ENCODE peak calls at places on chromosome X, in seven cellular contexts. One of them, this sample, is unnamed.

GRCh38 chrX:111869639-111870034 is 6.3 kb upstream of the TRPC5OS start:
- DNase-seq in CD8-positive, alpha-beta T cell: no peak
- DNase-seq in GM12865: peak; percentile 53
- DNase-seq in heart right ventricle: no peak
- DNase-seq in HFF-Myc: no peak
- DNase-seq in H1: peak; percentile 1
- DNase-seq in tibial artery: no peak
- DNase-seq in this sample: no peak

GRCh38 chrX:53594354-53594753 is 92.2 kb downstream of the HUWE1 start:
- DNase-seq in CD8-positive, alpha-beta T cell: no peak
- DNase-seq in GM12865: peak; percentile 1
- DNase-seq in heart right ventricle: no peak
- DNase-seq in HFF-Myc: no peak
- DNase-seq in H1: no peak
- DNase-seq in tibial artery: no peak
- DNase-seq in this sample: no peak

GRCh38 chrX:7145454-7145853 is 2.1 kb upstream of the STS start:
- DNase-seq in CD8-positive, alpha-beta T cell: no peak
- DNase-seq in GM12865: no peak
- DNase-seq in heart right ventricle: no peak
- DNase-seq in HFF-Myc: no peak
- DNase-seq in H1: no peak
- DNase-seq in tibial artery: no peak
- DNase-seq in this sample: no peak

GRCh38 chrX:103157511-103158316 is 57.2 kb upstream of the BEX4 start:
- DNase-seq in CD8-positive, alpha-beta T cell: no peak
- DNase-seq in GM12865: peak; percentile 11
- DNase-seq in heart right ventricle: no peak
- DNase-seq in HFF-Myc: no peak
- DNase-seq in H1: no peak
- DNase-seq in tibial artery: no peak
- DNase-seq in this sample: no peak

GRCh38 chrX:65695849-65696248 is 28.4 kb downstream of the MSN start:
- DNase-seq in CD8-positive, alpha-beta T cell: no peak
- DNase-seq in GM12865: no peak
- DNase-seq in heart right ventricle: no peak
- DNase-seq in HFF-Myc: no peak
- DNase-seq in H1: no peak
- DNase-seq in tibial artery: no peak
- DNase-seq in this sample: no peak

GRCh38 chrX:13194291-13195103 is 125.4 kb downstream of the ATXN3L start:
- DNase-seq in CD8-positive, alpha-beta T cell: no peak
- DNase-seq in GM12865: peak; percentile 4
- DNase-seq in heart right ventricle: no peak
- DNase-seq in HFF-Myc: no peak
- DNase-seq in H1: no peak
- DNase-seq in tibial artery: no peak
- DNase-seq in this sample: no peak

GRCh38 chrX:119688856-119689455 is 4.0 kb downstream of the SEPTIN6 start:
- DNase-seq in CD8-positive, alpha-beta T cell: peak; percentile 53
- DNase-seq in GM12865: peak; percentile 64
- DNase-seq in heart right ventricle: no peak
- DNase-seq in HFF-Myc: no peak
- DNase-seq in H1: no peak
- DNase-seq in tibial artery: no peak
- DNase-seq in this sample: no peak

GRCh38 chrX:5916945-5917344 is 311.7 kb downstream of the NLGN4X start:
- DNase-seq in CD8-positive, alpha-beta T cell: no peak
- DNase-seq in GM12865: peak; percentile 0
- DNase-seq in heart right ventricle: no peak
- DNase-seq in HFF-Myc: no peak
- DNase-seq in H1: no peak
- DNase-seq in tibial artery: no peak
- DNase-seq in this sample: no peak

GRCh38 chrX:44572340-44572938 is 29.8 kb upstream of the FUNDC1 start:
- DNase-seq in CD8-positive, alpha-beta T cell: no peak
- DNase-seq in GM12865: no peak
- DNase-seq in heart right ventricle: no peak
- DNase-seq in HFF-Myc: no peak
- DNase-seq in H1: no peak
- DNase-seq in tibial artery: no peak
- DNase-seq in this sample: no peak

GRCh38 chrX:74349387-74349786 is 45.4 kb downstream of the ZCCHC13 start:
- DNase-seq in CD8-positive, alpha-beta T cell: no peak
- DNase-seq in GM12865: no peak
- DNase-seq in heart right ventricle: no peak
- DNase-seq in HFF-Myc: peak; percentile 22
- DNase-seq in H1: no peak
- DNase-seq in tibial artery: no peak
- DNase-seq in this sample: no peak

GRCh38 chrX:103782640-103783039 is 6.0 kb downstream of the PLP1 start:
- DNase-seq in CD8-positive, alpha-beta T cell: no peak
- DNase-seq in GM12865: no peak
- DNase-seq in heart right ventricle: no peak
- DNase-seq in HFF-Myc: no peak
- DNase-seq in H1: no peak
- DNase-seq in tibial artery: no peak
- DNase-seq in this sample: no peak

GRCh38 chrX:6226053-6226645 is 2.5 kb downstream of the NLGN4X start:
- DNase-seq in CD8-positive, alpha-beta T cell: no peak
- DNase-seq in GM12865: no peak
- DNase-seq in heart right ventricle: no peak
- DNase-seq in HFF-Myc: no peak
- DNase-seq in H1: no peak
- DNase-seq in tibial artery: no peak
- DNase-seq in this sample: no peak

GRCh38 chrX:435536-436122 is 48.9 kb upstream of the PPP2R3B start:
- DNase-seq in CD8-positive, alpha-beta T cell: no peak
- DNase-seq in GM12865: no peak
- DNase-seq in heart right ventricle: no peak
- DNase-seq in HFF-Myc: no peak
- DNase-seq in H1: no peak
- DNase-seq in tibial artery: no peak
- DNase-seq in this sample: no peak

GRCh38 chrX:39773923-39774803 is 323.6 kb downstream of the BCOR start:
- DNase-seq in CD8-positive, alpha-beta T cell: peak; percentile 56
- DNase-seq in GM12865: no peak
- DNase-seq in heart right ventricle: no peak
- DNase-seq in HFF-Myc: no peak
- DNase-seq in H1: no peak
- DNase-seq in tibial artery: no peak
- DNase-seq in this sample: no peak

GRCh38 chrX:71950066-71950465 is 39.4 kb downstream of the NHSL2 start:
- DNase-seq in CD8-positive, alpha-beta T cell: no peak
- DNase-seq in GM12865: no peak
- DNase-seq in heart right ventricle: no peak
- DNase-seq in HFF-Myc: no peak
- DNase-seq in H1: no peak
- DNase-seq in tibial artery: no peak
- DNase-seq in this sample: no peak

GRCh38 chrX:18617351-18617750 is 54.6 kb downstream of the RS1 start:
- DNase-seq in CD8-positive, alpha-beta T cell: no peak
- DNase-seq in GM12865: no peak
- DNase-seq in heart right ventricle: no peak
- DNase-seq in HFF-Myc: peak; percentile 10
- DNase-seq in H1: no peak
- DNase-seq in tibial artery: no peak
- DNase-seq in this sample: no peak

GRCh38 chrX:141341341-141341740 is 99.0 kb upstream of the SPANXC start:
- DNase-seq in CD8-positive, alpha-beta T cell: no peak
- DNase-seq in GM12865: no peak
- DNase-seq in heart right ventricle: no peak
- DNase-seq in HFF-Myc: no peak
- DNase-seq in H1: no peak
- DNase-seq in tibial artery: no peak
- DNase-seq in this sample: no peak

GRCh38 chrX:39869846-39870601 is 227.7 kb downstream of the BCOR start:
- DNase-seq in CD8-positive, alpha-beta T cell: peak; percentile 83
- DNase-seq in GM12865: peak; percentile 75
- DNase-seq in heart right ventricle: no peak
- DNase-seq in HFF-Myc: no peak
- DNase-seq in H1: no peak
- DNase-seq in tibial artery: no peak
- DNase-seq in this sample: no peak

GRCh38 chrX:71282514-71283408 is 674 bp upstream of the NONO start:
- DNase-seq in CD8-positive, alpha-beta T cell: peak; percentile 67
- DNase-seq in GM12865: peak; percentile 73
- DNase-seq in heart right ventricle: no peak
- DNase-seq in HFF-Myc: peak; percentile 17
- DNase-seq in H1: no peak
- DNase-seq in tibial artery: no peak
- DNase-seq in this sample: no peak

GRCh38 chrX:15310117-15310516 is 5.3 kb downstream of the ASB11 start:
- DNase-seq in CD8-positive, alpha-beta T cell: no peak
- DNase-seq in GM12865: no peak
- DNase-seq in heart right ventricle: no peak
- DNase-seq in HFF-Myc: no peak
- DNase-seq in H1: no peak
- DNase-seq in tibial artery: no peak
- DNase-seq in this sample: peak; percentile 80

GRCh38 chrX:104343408-104344129 is 88.8 kb upstream of the ESX1 start:
- DNase-seq in CD8-positive, alpha-beta T cell: peak; percentile 20
- DNase-seq in GM12865: peak; percentile 42
- DNase-seq in heart right ventricle: no peak
- DNase-seq in HFF-Myc: peak; percentile 61
- DNase-seq in H1: peak; percentile 43
- DNase-seq in tibial artery: no peak
- DNase-seq in this sample: no peak

GRCh38 chrX:155766321-155766720 is 114.8 kb upstream of the VAMP7 start:
- DNase-seq in CD8-positive, alpha-beta T cell: no peak
- DNase-seq in GM12865: no peak
- DNase-seq in heart right ventricle: no peak
- DNase-seq in HFF-Myc: no peak
- DNase-seq in H1: no peak
- DNase-seq in tibial artery: no peak
- DNase-seq in this sample: no peak

GRCh38 chrX:155768036-155768769 is 112.9 kb upstream of the VAMP7 start:
- DNase-seq in CD8-positive, alpha-beta T cell: no peak
- DNase-seq in GM12865: no peak
- DNase-seq in heart right ventricle: no peak
- DNase-seq in HFF-Myc: no peak
- DNase-seq in H1: no peak
- DNase-seq in tibial artery: no peak
- DNase-seq in this sample: no peak

DNA sequence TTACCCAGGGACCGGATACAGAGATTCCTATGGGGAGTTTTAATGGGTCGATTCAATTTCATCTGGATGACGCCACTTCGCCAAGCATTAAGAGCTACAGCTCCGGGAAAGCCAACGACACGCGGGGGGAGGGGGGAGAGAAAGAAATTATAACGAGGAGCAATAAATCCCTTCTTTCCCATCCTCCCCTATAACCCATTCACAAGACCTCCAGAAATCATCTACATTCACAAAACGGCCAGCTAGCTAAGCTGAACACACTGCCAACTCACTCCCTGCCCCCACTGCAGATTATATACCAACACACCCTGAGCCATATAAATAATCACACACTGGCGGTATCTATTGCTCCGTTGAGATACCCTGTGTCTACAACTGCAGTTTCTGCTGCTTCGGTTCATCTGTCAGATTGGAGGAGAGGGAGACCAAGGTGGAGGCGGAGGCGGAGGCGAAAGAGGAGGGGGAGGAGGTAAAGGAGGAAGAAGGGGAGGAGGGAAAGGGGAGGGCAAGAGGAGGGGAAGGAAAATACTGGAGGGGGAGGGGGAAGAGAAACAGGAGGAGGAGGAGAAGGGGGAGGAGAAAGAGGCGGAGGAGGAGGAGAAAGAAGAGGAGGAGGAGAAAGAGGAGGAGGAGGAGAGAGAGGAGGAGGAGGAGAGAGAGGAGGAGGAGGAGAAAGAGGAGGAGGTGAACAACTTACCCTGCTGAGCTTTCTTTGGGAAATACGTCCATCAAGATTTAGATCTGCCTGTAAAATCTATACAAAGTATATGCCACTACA is 113.9 kb upstream of the VAMP7 start:
- DNase-seq in CD8-positive, alpha-beta T cell: no peak
- DNase-seq in GM12865: no peak
- DNase-seq in heart right ventricle: peak; percentile 41
- DNase-seq in HFF-Myc: peak; percentile 21
- DNase-seq in H1: peak; percentile 27
- DNase-seq in tibial artery: peak; percentile 74
- DNase-seq in this sample: peak; percentile 75
- H3K4me3 ChIP-seq in CD8-positive, alpha-beta T cell: peak overlapping the region; percentile 35
- H3K4me3 ChIP-seq in GM12865: no peak overlapping the region
- H3K4me3 ChIP-seq in heart right ventricle: peak overlapping the region; percentile 59
- H3K4me3 ChIP-seq in HFF-Myc: peak overlapping the region; percentile 48
- H3K4me3 ChIP-seq in H1: peak overlapping the region; percentile 43
- H3K4me3 ChIP-seq in tibial artery: peak overlapping the region; percentile 56
- H3K4me3 ChIP-seq in this sample: peak overlapping the region; percentile 53

DNA sequence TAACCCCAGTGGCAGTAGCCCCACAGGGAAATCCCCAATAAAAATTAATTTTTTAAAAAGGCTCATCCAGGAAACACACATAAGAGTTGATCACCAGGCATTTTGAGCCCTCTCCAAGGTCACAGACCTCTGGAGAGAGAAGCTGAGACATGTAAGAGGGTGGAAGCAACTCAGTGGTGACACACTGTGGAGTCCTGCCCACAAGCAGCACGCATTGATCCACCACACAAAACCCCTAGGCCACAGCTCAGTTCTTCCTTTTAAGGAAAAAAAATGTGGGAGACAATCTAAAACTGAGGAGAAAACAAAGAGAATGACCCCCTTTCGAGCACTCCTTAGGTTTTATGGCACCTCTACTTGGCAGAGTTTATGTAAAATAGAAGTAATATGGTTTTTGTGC is 71.7 kb upstream of the S100G start:
- DNase-seq in CD8-positive, alpha-beta T cell: no peak
- DNase-seq in GM12865: no peak
- DNase-seq in heart right ventricle: no peak
- DNase-seq in HFF-Myc: no peak
- DNase-seq in H1: no peak
- DNase-seq in tibial artery: no peak
- DNase-seq in this sample: no peak
- TF ChIP-seq CTCF in CD8-positive, alpha-beta T cell: no peak
- TF ChIP-seq CTCF in GM12865: no peak
- TF ChIP-seq CTCF in heart right ventricle: no peak
- TF ChIP-seq CTCF in HFF-Myc: no peak
- TF ChIP-seq CTCF in H1: no peak
- TF ChIP-seq CTCF in tibial artery: no peak
- TF ChIP-seq CTCF in this sample: no peak

DNA sequence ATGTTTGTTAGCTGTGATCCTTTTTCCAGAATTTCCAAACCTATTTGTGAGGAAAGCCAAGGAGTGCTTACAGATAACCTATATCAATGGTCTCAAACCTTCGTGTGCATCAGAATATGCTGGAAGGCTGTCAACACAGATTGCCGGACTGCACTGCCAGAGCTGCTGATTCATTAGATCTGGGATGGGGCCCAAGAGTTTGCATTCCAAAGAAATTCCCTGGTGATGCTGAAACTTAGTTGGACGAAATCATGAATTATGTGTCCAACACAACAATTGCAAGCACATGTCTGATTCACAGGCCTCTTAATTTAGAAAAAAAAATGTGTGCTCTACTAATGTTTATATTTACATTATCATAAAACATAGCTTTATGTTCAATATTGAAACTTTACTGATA is 544.0 kb upstream of the AMOT start:
- DNase-seq in CD8-positive, alpha-beta T cell: no peak
- DNase-seq in GM12865: no peak
- DNase-seq in heart right ventricle: no peak
- DNase-seq in HFF-Myc: peak; percentile 3
- DNase-seq in H1: no peak
- DNase-seq in tibial artery: peak; percentile 62
- DNase-seq in this sample: no peak
- H3K4me3 ChIP-seq in CD8-positive, alpha-beta T cell: no peak overlapping the region
- H3K4me3 ChIP-seq in GM12865: no peak overlapping the region
- H3K4me3 ChIP-seq in heart right ventricle: no peak overlapping the region
- H3K4me3 ChIP-seq in HFF-Myc: no peak overlapping the region
- H3K4me3 ChIP-seq in H1: no peak overlapping the region
- H3K4me3 ChIP-seq in tibial artery: no peak overlapping the region
- H3K4me3 ChIP-seq in this sample: no peak overlapping the region

GRCh38 chrX:139967300-139967699 is 2.0 kb upstream of the CXorf66 start:
- DNase-seq in CD8-positive, alpha-beta T cell: no peak
- DNase-seq in GM12865: peak; percentile 6
- DNase-seq in heart right ventricle: no peak
- DNase-seq in HFF-Myc: no peak
- DNase-seq in H1: no peak
- DNase-seq in tibial artery: no peak
- DNase-seq in this sample: no peak
- TF ChIP-seq CTCF in CD8-positive, alpha-beta T cell: no peak
- TF ChIP-seq CTCF in GM12865: peak; percentile 27
- TF ChIP-seq CTCF in heart right ventricle: no peak
- TF ChIP-seq CTCF in HFF-Myc: peak; percentile 18
- TF ChIP-seq CTCF in H1: peak; percentile 32
- TF ChIP-seq CTCF in tibial artery: no peak
- TF ChIP-seq CTCF in this sample: peak; percentile 22

This sample was measured in LNCaP clone FGC.